ENCODE peak calls at places on chromosomes 3 and 15, in seven cellular contexts. One of them, this sample, is unnamed.

GRCh38 chr15:68354923-68355322 is 77.0 kb downstream of the ITGA11 start:
- DNase-seq in sigmoid colon: no peak
- DNase-seq in astrocyte of the cerebellum: peak
- DNase-seq in mucosa of descending colon: no peak
- DNase-seq in astrocyte of the spinal cord: peak
- DNase-seq in esophagus muscularis mucosa: no peak
- DNase-seq in HFF-Myc: peak
- DNase-seq in this sample: peak

GRCh38 chr3:11390411-11391171 is 118.4 kb downstream of the ATG7 start:
- DNase-seq in sigmoid colon: no peak
- DNase-seq in astrocyte of the cerebellum: no peak
- DNase-seq in mucosa of descending colon: no peak
- DNase-seq in astrocyte of the spinal cord: peak
- DNase-seq in esophagus muscularis mucosa: no peak
- DNase-seq in HFF-Myc: no peak
- DNase-seq in this sample: no peak

GRCh38 chr3:48518069-48518468 is 14.1 kb upstream of the SHISA5 start:
- DNase-seq in sigmoid colon: no peak
- DNase-seq in astrocyte of the cerebellum: no peak
- DNase-seq in mucosa of descending colon: no peak
- DNase-seq in astrocyte of the spinal cord: no peak
- DNase-seq in esophagus muscularis mucosa: no peak
- DNase-seq in HFF-Myc: no peak
- DNase-seq in this sample: no peak

GRCh38 chr3:16203031-16203430 is 28.6 kb downstream of the GALNT15 start:
- DNase-seq in sigmoid colon: no peak
- DNase-seq in astrocyte of the cerebellum: peak
- DNase-seq in mucosa of descending colon: no peak
- DNase-seq in astrocyte of the spinal cord: peak
- DNase-seq in esophagus muscularis mucosa: no peak
- DNase-seq in HFF-Myc: no peak
- DNase-seq in this sample: peak

GRCh38 chr3:162704991-162705390 is 1208.4 kb downstream of the OTOL1 start:
- DNase-seq in sigmoid colon: no peak
- DNase-seq in astrocyte of the cerebellum: no peak
- DNase-seq in mucosa of descending colon: no peak
- DNase-seq in astrocyte of the spinal cord: no peak
- DNase-seq in esophagus muscularis mucosa: no peak
- DNase-seq in HFF-Myc: no peak
- DNase-seq in this sample: no peak

GRCh38 chr3:85801955-85802354 is 843.2 kb downstream of the CADM2 start:
- DNase-seq in sigmoid colon: no peak
- DNase-seq in astrocyte of the cerebellum: peak
- DNase-seq in mucosa of descending colon: no peak
- DNase-seq in astrocyte of the spinal cord: no peak
- DNase-seq in esophagus muscularis mucosa: no peak
- DNase-seq in HFF-Myc: no peak
- DNase-seq in this sample: peak

GRCh38 chr3:184486614-184487013 is 75.0 kb upstream of the EPHB3 start:
- DNase-seq in sigmoid colon: no peak
- DNase-seq in astrocyte of the cerebellum: no peak
- DNase-seq in mucosa of descending colon: no peak
- DNase-seq in astrocyte of the spinal cord: no peak
- DNase-seq in esophagus muscularis mucosa: peak
- DNase-seq in HFF-Myc: no peak
- DNase-seq in this sample: no peak

GRCh38 chr15:31442203-31443090 is 115.8 kb downstream of the KLF13 start:
- DNase-seq in sigmoid colon: no peak
- DNase-seq in astrocyte of the cerebellum: peak
- DNase-seq in mucosa of descending colon: no peak
- DNase-seq in astrocyte of the spinal cord: peak
- DNase-seq in esophagus muscularis mucosa: no peak
- DNase-seq in HFF-Myc: peak
- DNase-seq in this sample: peak

GRCh38 chr3:147554332-147554731 is 145.2 kb downstream of the ZIC1 start:
- DNase-seq in sigmoid colon: no peak
- DNase-seq in astrocyte of the cerebellum: no peak
- DNase-seq in mucosa of descending colon: no peak
- DNase-seq in astrocyte of the spinal cord: peak
- DNase-seq in esophagus muscularis mucosa: no peak
- DNase-seq in HFF-Myc: no peak
- DNase-seq in this sample: no peak

GRCh38 chr3:56115698-56116097 is 352.6 kb downstream of the ERC2 start:
- DNase-seq in sigmoid colon: no peak
- DNase-seq in astrocyte of the cerebellum: no peak
- DNase-seq in mucosa of descending colon: no peak
- DNase-seq in astrocyte of the spinal cord: no peak
- DNase-seq in esophagus muscularis mucosa: no peak
- DNase-seq in HFF-Myc: no peak
- DNase-seq in this sample: no peak

GRCh38 chr3:73604491-73604890 is 20.2 kb downstream of the PDZRN3 start:
- DNase-seq in sigmoid colon: no peak
- DNase-seq in astrocyte of the cerebellum: peak
- DNase-seq in mucosa of descending colon: no peak
- DNase-seq in astrocyte of the spinal cord: peak
- DNase-seq in esophagus muscularis mucosa: no peak
- DNase-seq in HFF-Myc: no peak
- DNase-seq in this sample: no peak

GRCh38 chr3:20008646-20009045 is 3.4 kb downstream of the PP2D1 start:
- DNase-seq in sigmoid colon: no peak
- DNase-seq in astrocyte of the cerebellum: no peak
- DNase-seq in mucosa of descending colon: no peak
- DNase-seq in astrocyte of the spinal cord: no peak
- DNase-seq in esophagus muscularis mucosa: no peak
- DNase-seq in HFF-Myc: no peak
- DNase-seq in this sample: no peak

GRCh38 chr3:41198046-41198445 is 1.3 kb upstream of the CTNNB1 start:
- DNase-seq in sigmoid colon: no peak
- DNase-seq in astrocyte of the cerebellum: no peak
- DNase-seq in mucosa of descending colon: no peak
- DNase-seq in astrocyte of the spinal cord: no peak
- DNase-seq in esophagus muscularis mucosa: no peak
- DNase-seq in HFF-Myc: no peak
- DNase-seq in this sample: no peak

GRCh38 chr3:184349563-184350470 is 11.6 kb downstream of the CLCN2 start:
- DNase-seq in sigmoid colon: no peak
- DNase-seq in astrocyte of the cerebellum: no peak
- DNase-seq in mucosa of descending colon: peak
- DNase-seq in astrocyte of the spinal cord: no peak
- DNase-seq in esophagus muscularis mucosa: no peak
- DNase-seq in HFF-Myc: no peak
- DNase-seq in this sample: no peak

GRCh38 chr15:80940331-80940730 is 49.3 kb downstream of the MESD start:
- DNase-seq in sigmoid colon: no peak
- DNase-seq in astrocyte of the cerebellum: no peak
- DNase-seq in mucosa of descending colon: no peak
- DNase-seq in astrocyte of the spinal cord: no peak
- DNase-seq in esophagus muscularis mucosa: no peak
- DNase-seq in HFF-Myc: no peak
- DNase-seq in this sample: no peak

GRCh38 chr3:109152326-109152725 is 15.8 kb downstream of the C3orf85 start:
- DNase-seq in sigmoid colon: no peak
- DNase-seq in astrocyte of the cerebellum: no peak
- DNase-seq in mucosa of descending colon: peak
- DNase-seq in astrocyte of the spinal cord: no peak
- DNase-seq in esophagus muscularis mucosa: no peak
- DNase-seq in HFF-Myc: no peak
- DNase-seq in this sample: no peak

GRCh38 chr3:69318410-69318809 is 67.5 kb downstream of the FRMD4B start:
- DNase-seq in sigmoid colon: no peak
- DNase-seq in astrocyte of the cerebellum: no peak
- DNase-seq in mucosa of descending colon: no peak
- DNase-seq in astrocyte of the spinal cord: no peak
- DNase-seq in esophagus muscularis mucosa: no peak
- DNase-seq in HFF-Myc: no peak
- DNase-seq in this sample: no peak

GRCh38 chr3:11155341-11156025 is 1.2 kb downstream of the HRH1 start:
- DNase-seq in sigmoid colon: peak
- DNase-seq in astrocyte of the cerebellum: peak
- DNase-seq in mucosa of descending colon: peak
- DNase-seq in astrocyte of the spinal cord: peak
- DNase-seq in esophagus muscularis mucosa: no peak
- DNase-seq in HFF-Myc: peak
- DNase-seq in this sample: peak

GRCh38 chr3:15292765-15293522 is 39.4 kb downstream of the SH3BP5 start:
- DNase-seq in sigmoid colon: peak
- DNase-seq in astrocyte of the cerebellum: no peak
- DNase-seq in mucosa of descending colon: no peak
- DNase-seq in astrocyte of the spinal cord: peak
- DNase-seq in esophagus muscularis mucosa: no peak
- DNase-seq in HFF-Myc: no peak
- DNase-seq in this sample: no peak

GRCh38 chr3:129622933-129623332 is 16.5 kb upstream of the PLXND1 start:
- DNase-seq in sigmoid colon: no peak
- DNase-seq in astrocyte of the cerebellum: no peak
- DNase-seq in mucosa of descending colon: peak
- DNase-seq in astrocyte of the spinal cord: no peak
- DNase-seq in esophagus muscularis mucosa: no peak
- DNase-seq in HFF-Myc: no peak
- DNase-seq in this sample: no peak

GRCh38 chr3:106673926-106674569 is 703.2 kb upstream of the CCDC54 start:
- DNase-seq in sigmoid colon: no peak
- DNase-seq in astrocyte of the cerebellum: no peak
- DNase-seq in mucosa of descending colon: no peak
- DNase-seq in astrocyte of the spinal cord: no peak
- DNase-seq in esophagus muscularis mucosa: no peak
- DNase-seq in HFF-Myc: no peak
- DNase-seq in this sample: no peak

GRCh38 chr15:71748327-71748726 is 62.0 kb upstream of the NR2E3 start:
- DNase-seq in sigmoid colon: no peak
- DNase-seq in astrocyte of the cerebellum: peak
- DNase-seq in mucosa of descending colon: no peak
- DNase-seq in astrocyte of the spinal cord: peak
- DNase-seq in esophagus muscularis mucosa: no peak
- DNase-seq in HFF-Myc: no peak
- DNase-seq in this sample: peak

GRCh38 chr3:11588338-11588737 is 55.4 kb downstream of the VGLL4 start:
- DNase-seq in sigmoid colon: no peak
- DNase-seq in astrocyte of the cerebellum: no peak
- DNase-seq in mucosa of descending colon: no peak
- DNase-seq in astrocyte of the spinal cord: no peak
- DNase-seq in esophagus muscularis mucosa: no peak
- DNase-seq in HFF-Myc: no peak
- DNase-seq in this sample: no peak

GRCh38 chr15:100880139-100880896 is 687 bp downstream of the ALDH1A3 start:
- DNase-seq in sigmoid colon: no peak
- DNase-seq in astrocyte of the cerebellum: no peak
- DNase-seq in mucosa of descending colon: no peak
- DNase-seq in astrocyte of the spinal cord: peak
- DNase-seq in esophagus muscularis mucosa: no peak
- DNase-seq in HFF-Myc: no peak
- DNase-seq in this sample: peak

GRCh38 chr3:24985631-24986030 is 442.4 kb upstream of the RARB start:
- DNase-seq in sigmoid colon: no peak
- DNase-seq in astrocyte of the cerebellum: no peak
- DNase-seq in mucosa of descending colon: no peak
- DNase-seq in astrocyte of the spinal cord: no peak
- DNase-seq in esophagus muscularis mucosa: no peak
- DNase-seq in HFF-Myc: no peak
- DNase-seq in this sample: no peak

GRCh38 chr3:44962606-44963393 is 13.2 kb downstream of the ZDHHC3 start:
- DNase-seq in sigmoid colon: no peak
- DNase-seq in astrocyte of the cerebellum: no peak
- DNase-seq in mucosa of descending colon: no peak
- DNase-seq in astrocyte of the spinal cord: no peak
- DNase-seq in esophagus muscularis mucosa: no peak
- DNase-seq in HFF-Myc: no peak
- DNase-seq in this sample: peak

GRCh38 chr15:34812369-34812768 is 17.0 kb upstream of the ACTC1 start:
- DNase-seq in sigmoid colon: no peak
- DNase-seq in astrocyte of the cerebellum: no peak
- DNase-seq in mucosa of descending colon: no peak
- DNase-seq in astrocyte of the spinal cord: peak
- DNase-seq in esophagus muscularis mucosa: no peak
- DNase-seq in HFF-Myc: no peak
- DNase-seq in this sample: no peak

GRCh38 chr3:153714588-153715285 is 406.5 kb upstream of the ARHGEF26 start:
- DNase-seq in sigmoid colon: no peak
- DNase-seq in astrocyte of the cerebellum: no peak
- DNase-seq in mucosa of descending colon: no peak
- DNase-seq in astrocyte of the spinal cord: no peak
- DNase-seq in esophagus muscularis mucosa: no peak
- DNase-seq in HFF-Myc: no peak
- DNase-seq in this sample: no peak
- TF ChIP-seq CTCF in sigmoid colon: no peak
- TF ChIP-seq CTCF in astrocyte of the cerebellum: no peak
- TF ChIP-seq CTCF in mucosa of descending colon: no peak
- TF ChIP-seq CTCF in astrocyte of the spinal cord: no peak
- TF ChIP-seq CTCF in esophagus muscularis mucosa: no peak
- TF ChIP-seq CTCF in HFF-Myc: no peak
- TF ChIP-seq CTCF in this sample: no peak

GRCh38 chr3:143658869-143659268 is 189.4 kb downstream of the SLC9A9 start:
- DNase-seq in sigmoid colon: no peak
- DNase-seq in astrocyte of the cerebellum: no peak
- DNase-seq in mucosa of descending colon: no peak
- DNase-seq in astrocyte of the spinal cord: peak
- DNase-seq in esophagus muscularis mucosa: no peak
- DNase-seq in HFF-Myc: no peak
- DNase-seq in this sample: peak
- H3K4me3 ChIP-seq in sigmoid colon: no peak
- H3K4me3 ChIP-seq in astrocyte of the cerebellum: no peak
- H3K4me3 ChIP-seq in mucosa of descending colon: no peak
- H3K4me3 ChIP-seq in astrocyte of the spinal cord: no peak
- H3K4me3 ChIP-seq in esophagus muscularis mucosa: no peak
- H3K4me3 ChIP-seq in HFF-Myc: no peak
- H3K4me3 ChIP-seq in this sample: no peak

GRCh38 chr3:188830955-188831354 is 340.8 kb upstream of the TPRG1 start:
- DNase-seq in sigmoid colon: no peak
- DNase-seq in astrocyte of the cerebellum: no peak
- DNase-seq in mucosa of descending colon: no peak
- DNase-seq in astrocyte of the spinal cord: no peak
- DNase-seq in esophagus muscularis mucosa: no peak
- DNase-seq in HFF-Myc: no peak
- DNase-seq in this sample: no peak
- TF ChIP-seq CTCF in sigmoid colon: no peak
- TF ChIP-seq CTCF in astrocyte of the cerebellum: no peak
- TF ChIP-seq CTCF in mucosa of descending colon: no peak
- TF ChIP-seq CTCF in astrocyte of the spinal cord: peak
- TF ChIP-seq CTCF in esophagus muscularis mucosa: peak
- TF ChIP-seq CTCF in HFF-Myc: peak
- TF ChIP-seq CTCF in this sample: no peak

DNA sequence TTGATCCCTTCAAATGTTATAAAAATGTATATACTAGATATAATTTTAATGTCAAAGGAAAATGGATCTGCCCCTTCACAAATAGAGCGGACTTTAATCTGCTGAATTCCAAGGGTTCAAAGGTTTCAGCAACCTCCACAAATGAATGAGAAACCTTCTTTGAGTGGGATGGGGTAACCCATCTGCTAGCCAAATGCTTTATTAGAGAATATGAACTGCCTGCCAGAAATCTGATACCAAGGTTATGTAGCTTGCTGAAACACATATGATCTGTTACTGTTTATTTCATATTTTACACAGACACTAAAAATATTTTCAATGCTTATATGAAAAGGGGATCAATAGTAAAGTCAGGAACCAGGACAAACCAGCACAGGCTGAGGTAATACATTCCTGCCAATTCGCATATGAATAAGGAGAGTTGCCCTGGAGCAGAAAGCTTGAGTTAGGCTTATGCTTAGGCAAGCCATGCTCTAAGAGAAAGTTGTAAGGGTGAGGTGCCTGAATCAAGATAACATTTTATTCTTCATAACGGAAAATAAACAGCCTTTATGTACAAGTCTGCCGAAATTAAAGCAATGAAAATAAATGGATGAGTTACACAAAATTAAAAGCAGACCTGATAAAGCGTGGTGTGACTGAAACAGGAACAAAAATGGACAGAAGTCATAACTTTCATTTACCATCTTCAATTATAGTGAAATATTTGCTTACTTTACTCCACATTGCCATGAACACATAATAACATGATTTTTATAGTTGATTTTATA is 26.5 kb downstream of the PLOD2 start:
- DNase-seq in sigmoid colon: no peak
- DNase-seq in astrocyte of the cerebellum: no peak
- DNase-seq in mucosa of descending colon: no peak
- DNase-seq in astrocyte of the spinal cord: no peak
- DNase-seq in esophagus muscularis mucosa: no peak
- DNase-seq in HFF-Myc: no peak
- DNase-seq in this sample: peak
- H3K4me3 ChIP-seq in sigmoid colon: no peak
- H3K4me3 ChIP-seq in astrocyte of the cerebellum: no peak
- H3K4me3 ChIP-seq in mucosa of descending colon: no peak
- H3K4me3 ChIP-seq in astrocyte of the spinal cord: no peak
- H3K4me3 ChIP-seq in esophagus muscularis mucosa: no peak
- H3K4me3 ChIP-seq in HFF-Myc: no peak
- H3K4me3 ChIP-seq in this sample: no peak